ENCODE peak calls at places on chromosomes 13 and 19, in five cellular contexts. One of them, this sample, is unnamed.
A peak's percentile ranks its signal among the peaks of the same experiment; 100 is the strongest.

GRCh38 chr13:99352351-99353271 is 45.4 kb upstream of the GPR183 start:
- DNase-seq in K562: no peak
- DNase-seq in H1: peak; percentile 36
- DNase-seq in A549: no peak
- DNase-seq in HepG2: no peak
- DNase-seq in this sample: no peak

GRCh38 chr13:49549289-49549688 is 36.1 kb downstream of the RCBTB1 start:
- DNase-seq in K562: no peak
- DNase-seq in H1: peak; percentile 54
- DNase-seq in A549: no peak
- DNase-seq in HepG2: no peak
- DNase-seq in this sample: no peak

GRCh38 chr13:94666065-94666464 is 46.3 kb downstream of the SOX21 start:
- DNase-seq in K562: no peak
- DNase-seq in H1: no peak
- DNase-seq in A549: no peak
- DNase-seq in HepG2: no peak
- DNase-seq in this sample: no peak

GRCh38 chr19:1261863-1262686 is 7.1 kb upstream of the CIRBP start:
- DNase-seq in K562: no peak
- DNase-seq in H1: no peak
- DNase-seq in A549: peak; percentile 80
- DNase-seq in HepG2: peak; percentile 48
- DNase-seq in this sample: no peak

GRCh38 chr13:112442483-112443090 is 66.4 kb downstream of the SPACA7 start:
- DNase-seq in K562: no peak
- DNase-seq in H1: no peak
- DNase-seq in A549: no peak
- DNase-seq in HepG2: no peak
- DNase-seq in this sample: no peak

GRCh38 chr19:31126236-31126635 is 223.0 kb downstream of the TSHZ3 start:
- DNase-seq in K562: no peak
- DNase-seq in H1: no peak
- DNase-seq in A549: no peak
- DNase-seq in HepG2: no peak
- DNase-seq in this sample: no peak

GRCh38 chr19:33535176-33535575 is 13.6 kb upstream of the PEPD start:
- DNase-seq in K562: no peak
- DNase-seq in H1: no peak
- DNase-seq in A549: no peak
- DNase-seq in HepG2: no peak
- DNase-seq in this sample: no peak

GRCh38 chr19:5466814-5467291 is 11.6 kb downstream of the ZNRF4 start:
- DNase-seq in K562: no peak
- DNase-seq in H1: no peak
- DNase-seq in A549: no peak
- DNase-seq in HepG2: no peak
- DNase-seq in this sample: no peak

GRCh38 chr13:30900952-30901749 is 4.9 kb upstream of the MEDAG start:
- DNase-seq in K562: no peak
- DNase-seq in H1: no peak
- DNase-seq in A549: no peak
- DNase-seq in HepG2: no peak
- DNase-seq in this sample: no peak

GRCh38 chr13:91520952-91521351 is 122.5 kb downstream of the GPC5 start:
- DNase-seq in K562: no peak
- DNase-seq in H1: no peak
- DNase-seq in A549: no peak
- DNase-seq in HepG2: no peak
- DNase-seq in this sample: no peak

GRCh38 chr13:45393941-45394570 is 24.1 kb downstream of the SLC25A30 start:
- DNase-seq in K562: peak; percentile 51
- DNase-seq in H1: peak; percentile 49
- DNase-seq in A549: peak; percentile 58
- DNase-seq in HepG2: peak; percentile 61
- DNase-seq in this sample: peak; percentile 55

GRCh38 chr19:17125728-17126677 is 50.4 kb downstream of the MYO9B start:
- DNase-seq in K562: no peak
- DNase-seq in H1: no peak
- DNase-seq in A549: no peak
- DNase-seq in HepG2: no peak
- DNase-seq in this sample: no peak

GRCh38 chr13:42740753-42741152 is 40.6 kb upstream of the FAM216B start:
- DNase-seq in K562: peak; percentile 4
- DNase-seq in H1: no peak
- DNase-seq in A549: peak; percentile 4
- DNase-seq in HepG2: no peak
- DNase-seq in this sample: peak; percentile 49

GRCh38 chr19:18768997-18769891 is 21.9 kb downstream of the COMP start:
- DNase-seq in K562: no peak
- DNase-seq in H1: no peak
- DNase-seq in A549: no peak
- DNase-seq in HepG2: no peak
- DNase-seq in this sample: no peak

GRCh38 chr13:49292742-49293498 is 45.2 kb downstream of the CDADC1 start:
- DNase-seq in K562: peak; percentile 26
- DNase-seq in H1: no peak
- DNase-seq in A549: no peak
- DNase-seq in HepG2: no peak
- DNase-seq in this sample: peak; percentile 75

GRCh38 chr19:38004100-38004504 is 97.1 kb downstream of the SIPA1L3 start:
- DNase-seq in K562: no peak
- DNase-seq in H1: no peak
- DNase-seq in A549: no peak
- DNase-seq in HepG2: no peak
- DNase-seq in this sample: no peak

GRCh38 chr13:99303863-99304521 is 3.2 kb downstream of the GPR183 start:
- DNase-seq in K562: no peak
- DNase-seq in H1: no peak
- DNase-seq in A549: no peak
- DNase-seq in HepG2: no peak
- DNase-seq in this sample: no peak

GRCh38 chr19:38073806-38074685 is 150.0 kb downstream of the DPF1 start:
- DNase-seq in K562: no peak
- DNase-seq in H1: peak; percentile 65
- DNase-seq in A549: no peak
- DNase-seq in HepG2: peak; percentile 67
- DNase-seq in this sample: no peak

GRCh38 chr13:95492044-95492801 is 60.3 kb upstream of the CLDN10 start:
- DNase-seq in K562: no peak
- DNase-seq in H1: no peak
- DNase-seq in A549: peak; percentile 55
- DNase-seq in HepG2: no peak
- DNase-seq in this sample: no peak

GRCh38 chr19:31283701-31284100 is 65.5 kb downstream of the TSHZ3 start:
- DNase-seq in K562: no peak
- DNase-seq in H1: no peak
- DNase-seq in A549: no peak
- DNase-seq in HepG2: no peak
- DNase-seq in this sample: no peak

GRCh38 chr13:28047784-28048388 is 52.5 kb downstream of the FLT3 start:
- DNase-seq in K562: no peak
- DNase-seq in H1: no peak
- DNase-seq in A549: peak; percentile 22
- DNase-seq in HepG2: no peak
- DNase-seq in this sample: no peak

GRCh38 chr13:28052945-28053344 is 47.4 kb downstream of the FLT3 start:
- DNase-seq in K562: no peak
- DNase-seq in H1: no peak
- DNase-seq in A549: no peak
- DNase-seq in HepG2: no peak
- DNase-seq in this sample: no peak

GRCh38 chr13:28049215-28049614 is 51.2 kb downstream of the FLT3 start:
- DNase-seq in K562: no peak
- DNase-seq in H1: no peak
- DNase-seq in A549: no peak
- DNase-seq in HepG2: no peak
- DNase-seq in this sample: no peak

GRCh38 chr13:28048768-28049167 is 51.6 kb downstream of the FLT3 start:
- DNase-seq in K562: no peak
- DNase-seq in H1: no peak
- DNase-seq in A549: no peak
- DNase-seq in HepG2: no peak
- DNase-seq in this sample: no peak

GRCh38 chr13:28049880-28050871 is 50.2 kb downstream of the FLT3 start:
- DNase-seq in K562: no peak
- DNase-seq in H1: no peak
- DNase-seq in A549: no peak
- DNase-seq in HepG2: no peak
- DNase-seq in this sample: no peak
- TF ChIP-seq MAX in K562: no peak
- TF ChIP-seq MAX in H1: no peak
- TF ChIP-seq MAX in A549: no peak
- TF ChIP-seq MAX in HepG2: no peak
- TF ChIP-seq MAX in this sample: no peak

DNA sequence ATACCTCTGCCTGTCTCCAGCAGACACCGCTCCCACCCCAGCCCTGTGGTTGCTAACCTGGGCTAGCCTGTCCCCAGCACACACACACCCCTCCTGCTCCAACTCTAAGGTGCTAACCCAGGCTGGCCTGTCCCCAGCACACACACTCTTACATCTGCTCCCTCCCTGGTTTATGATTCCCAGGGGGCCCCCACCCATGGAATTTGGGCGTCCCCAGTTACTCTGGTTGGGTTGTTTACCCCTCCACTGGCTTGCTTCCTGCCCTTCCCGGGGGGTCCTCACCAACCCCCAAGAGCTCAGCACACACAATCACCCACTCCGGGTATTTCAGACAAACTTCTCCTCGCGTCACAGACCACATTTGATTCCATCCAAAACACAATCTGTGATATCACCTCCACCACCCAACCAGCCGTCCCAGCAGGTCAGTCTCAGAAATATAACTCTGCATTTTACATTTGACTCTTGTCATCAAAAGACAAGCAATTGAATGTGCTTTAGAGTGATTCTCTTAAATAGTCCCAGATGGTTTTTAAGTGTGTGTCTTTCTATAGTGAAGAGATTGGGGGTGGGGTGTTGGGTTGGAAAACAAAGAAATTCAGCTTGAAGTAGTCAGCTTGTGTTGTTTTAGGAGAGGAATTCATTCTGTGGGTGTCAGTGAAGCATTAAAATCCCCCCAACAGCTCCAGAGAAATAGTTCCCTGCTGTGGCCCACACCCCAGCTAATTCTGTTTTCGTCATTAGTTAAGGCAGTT is 20.1 kb downstream of the COL4A2 start:
- DNase-seq in K562: no peak
- DNase-seq in H1: no peak
- DNase-seq in A549: no peak
- DNase-seq in HepG2: no peak
- DNase-seq in this sample: no peak
- TF ChIP-seq POLR2A in K562: no peak
- TF ChIP-seq POLR2A in H1: no peak
- TF ChIP-seq POLR2A in A549: no peak
- TF ChIP-seq POLR2A in HepG2: no peak
- TF ChIP-seq POLR2A in this sample: no peak

DNA sequence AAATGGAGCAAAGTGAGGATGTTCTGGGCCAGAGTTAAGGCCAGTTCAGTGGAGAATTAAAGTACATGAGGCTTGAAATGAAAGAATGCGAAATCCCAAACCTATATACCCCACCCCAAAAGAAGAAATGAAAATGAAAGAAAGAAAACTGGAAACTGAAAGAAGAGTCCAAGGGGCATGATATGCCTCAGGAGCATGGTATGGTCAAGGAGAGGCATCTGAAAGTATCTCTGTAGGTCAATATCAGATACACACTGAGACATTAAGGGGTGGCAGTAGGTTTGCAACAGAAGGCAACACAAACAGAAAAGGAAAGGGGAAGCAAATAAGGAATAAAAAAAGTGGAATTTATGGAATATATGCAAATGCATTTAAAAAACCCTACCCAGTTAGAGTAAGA is 166.5 kb downstream of the COG6 start:
- DNase-seq in K562: no peak
- DNase-seq in H1: no peak
- DNase-seq in A549: no peak
- DNase-seq in HepG2: no peak
- DNase-seq in this sample: no peak
- TF ChIP-seq MAX in K562: no peak
- TF ChIP-seq MAX in H1: no peak
- TF ChIP-seq MAX in A549: no peak
- TF ChIP-seq MAX in HepG2: no peak
- TF ChIP-seq MAX in this sample: no peak

GRCh38 chr19:45515807-45516401 is 8.6 kb downstream of the VASP start:
- DNase-seq in K562: peak; percentile 15
- DNase-seq in H1: no peak
- DNase-seq in A549: peak; percentile 46
- DNase-seq in HepG2: no peak
- DNase-seq in this sample: no peak
- TF ChIP-seq POLR2A in K562: no peak
- TF ChIP-seq POLR2A in H1: no peak
- TF ChIP-seq POLR2A in A549: no peak
- TF ChIP-seq POLR2A in HepG2: no peak
- TF ChIP-seq POLR2A in this sample: no peak

GRCh38 chr19:13011653-13012389 is 16.5 kb downstream of the NFIX start:
- DNase-seq in K562: peak; percentile 15
- DNase-seq in H1: peak; percentile 88
- DNase-seq in A549: no peak
- DNase-seq in HepG2: no peak
- DNase-seq in this sample: no peak

GRCh38 chr19:13012390-13012689 is 17.1 kb downstream of the NFIX start:
- DNase-seq in K562: no peak
- DNase-seq in H1: no peak
- DNase-seq in A549: no peak
- DNase-seq in HepG2: no peak
- DNase-seq in this sample: no peak

GRCh38 chr19:13010038-13010991 is 15.0 kb downstream of the NFIX start:
- DNase-seq in K562: peak; percentile 9
- DNase-seq in H1: peak; percentile 83
- DNase-seq in A549: no peak
- DNase-seq in HepG2: no peak
- DNase-seq in this sample: no peak

GRCh38 chr19:13012690-13013608 is 17.7 kb downstream of the NFIX start:
- DNase-seq in K562: peak; percentile 65
- DNase-seq in H1: no peak
- DNase-seq in A549: no peak
- DNase-seq in HepG2: peak; percentile 52
- DNase-seq in this sample: peak; percentile 11

GRCh38 chr19:13010992-13011652 is 15.8 kb downstream of the NFIX start:
- DNase-seq in K562: peak; percentile 16
- DNase-seq in H1: no peak
- DNase-seq in A549: no peak
- DNase-seq in HepG2: no peak
- DNase-seq in this sample: no peak
- TF ChIP-seq MAX in K562: no peak
- TF ChIP-seq MAX in H1: no peak
- TF ChIP-seq MAX in A549: no peak
- TF ChIP-seq MAX in HepG2: no peak
- TF ChIP-seq MAX in this sample: no peak

This sample was measured in endothelial cell of umbilical vein.